ENCODE peak calls at places on chromosomes 11 and 22, in five cellular contexts. T is activated naive CD4-positive, alpha-beta T cell treated with anti-CD3 and anti-CD28 coated beads for 36 hours; D is CD4-positive, alpha-beta T cell; U is colonic mucosa; E is H4. Y is an unnamed sample.

GRCh38 chr22:50698546-50698945 is 25.9 kb downstream of the SHANK3 start:
- DNase-seq in U (no peak), D (no peak), T (no peak), E (no peak), Y (no peak)

GRCh38 chr11:128346808-128347207 is 240.6 kb downstream of the ETS1 start:
- DNase-seq in U (no peak), T (peak; percentile 81), D (no peak), E (no peak), Y (peak; percentile 91)

GRCh38 chr11:104410336-104410735 is 246.4 kb upstream of the PDGFD start:
- DNase-seq in E (no peak), U (no peak), D (no peak), T (no peak), Y (peak; percentile 10)

GRCh38 chr11:94650756-94651155 is 83.6 kb downstream of the PIWIL4 start:
- DNase-seq in E (no peak), D (no peak), U (peak; percentile 24), T (no peak), Y (peak; percentile 85)

GRCh38 chr11:78742430-78742829 is 167.8 kb upstream of the NARS2 start:
- DNase-seq in D (no peak), U (peak; percentile 89), T (no peak), E (peak; percentile 11), Y (peak; percentile 19)

GRCh38 chr11:68828957-68829356 is 12.8 kb downstream of the CPT1A start:
- DNase-seq in E (no peak), T (no peak), D (no peak), U (no peak), Y (no peak)

GRCh38 chr11:118151421-118151820 is 1.2 kb downstream of the SCN4B start:
- DNase-seq in D (no peak), U (no peak), T (no peak), E (peak; percentile 55), Y (no peak)

GRCh38 chr11:2103666-2104523 is 35.3 kb downstream of the IGF2 start:
- DNase-seq in U (no peak), E (no peak), D (no peak), T (peak; percentile 1), Y (no peak)

GRCh38 chr11:119363081-119363861 is 16.8 kb upstream of the MFRP start:
- DNase-seq in U (no peak), E (no peak), D (no peak), T (no peak), Y (no peak)

GRCh38 chr11:97739892-97740782 is 1280.6 kb upstream of the CNTN5 start:
- DNase-seq in T (no peak), D (no peak), E (peak; percentile 72), U (no peak), Y (peak; percentile 77)

GRCh38 chr22:27515091-27515523 is 286.4 kb downstream of the MN1 start:
- DNase-seq in U (no peak), E (no peak), T (no peak), D (no peak), Y (peak; percentile 84)

GRCh38 chr11:76419896-76420295 is 24.9 kb upstream of the EMSY start:
- DNase-seq in U (no peak), E (no peak), D (no peak), T (peak; percentile 32), Y (no peak)

GRCh38 chr11:28464252-28464867 is 356.2 kb downstream of the METTL15 start:
- DNase-seq in U (no peak), E (peak; percentile 83), D (no peak), T (no peak), Y (peak; percentile 60)

GRCh38 chr22:42841444-42841843 is 15.6 kb downstream of the ARFGAP3 start:
- DNase-seq in D (no peak), T (no peak), E (no peak), U (no peak), Y (peak; percentile 37)

GRCh38 chr11:44787981-44788380 is 61.2 kb downstream of the TSPAN18 start:
- DNase-seq in E (no peak), T (no peak), U (no peak), D (no peak), Y (no peak)

GRCh38 chr11:104784684-104785460 is 113.4 kb downstream of the CASP12 start:
- DNase-seq in E (no peak), T (no peak), U (no peak), D (no peak), Y (no peak)

GRCh38 chr11:106986673-106987072 is 31.6 kb downstream of the GUCY1A2 start:
- DNase-seq in U (no peak), E (no peak), D (no peak), T (no peak), Y (no peak)

GRCh38 chr11:125165664-125166346 is 1.3 kb downstream of the PKNOX2 start:
- DNase-seq in E (no peak), T (no peak), U (no peak), D (no peak), Y (peak; percentile 50)

GRCh38 chr11:121688860-121689614 is 236.3 kb upstream of the SORL1-AS1 start:
- DNase-seq in T (no peak), D (no peak), E (no peak), U (no peak), Y (no peak)

GRCh38 chr11:74672956-74673895 is 58.0 kb downstream of the CHRDL2 start:
- DNase-seq in E (peak; percentile 95), U (peak; percentile 32), T (no peak), D (no peak), Y (peak; percentile 98)

GRCh38 chr11:32434387-32435151 is 770 bp downstream of the WT1 start:
- DNase-seq in E (no peak), U (no peak), T (no peak), D (no peak), Y (peak; percentile 21)

GRCh38 chr22:39360674-39361413 is 11.1 kb downstream of the SYNGR1 start:
- DNase-seq in E (no peak), T (no peak), D (no peak), U (no peak), Y (no peak)

GRCh38 chr11:118820412-118821357 is 29.7 kb upstream of the DDX6 start:
- DNase-seq in D (no peak), T (peak; percentile 50), U (peak; percentile 85), E (peak; percentile 83), Y (peak; percentile 81)

GRCh38 chr11:70112017-70112434 is 33.9 kb downstream of the ANO1 start:
- DNase-seq in U (no peak), E (no peak), D (no peak), T (no peak), Y (no peak)

GRCh38 chr11:112366777-112367176 is 106.1 kb upstream of the PLET1 start:
- DNase-seq in T (no peak), U (no peak), D (no peak), E (peak; percentile 34), Y (no peak)

GRCh38 chr11:119525855-119526196 is 102.9 kb upstream of the THY1 start:
- DNase-seq in U (no peak), E (no peak), D (no peak), T (no peak), Y (no peak)

GRCh38 chr11:130002352-130002845 is at the start of gene PRDM10:
- DNase-seq in D (peak; percentile 93), T (peak; percentile 90), E (peak; percentile 73), U (peak; percentile 92), Y (peak; percentile 94)

GRCh38 chr11:102849319-102849718 is 5.9 kb upstream of the MMP3 start:
- DNase-seq in D (no peak), E (peak; percentile 7), U (no peak), T (no peak), Y (peak; percentile 61)